ENCODE peak calls at places on chromosomes 16 and 17, in seven cellular contexts. P is colonic mucosa; N is effector memory CD4-positive, alpha-beta T cell; A is heart right ventricle; F is ovary; Y is uterus; J is stomach. M is an unnamed sample.
A peak's percentile ranks its signal among the peaks of the same experiment; 100 is the strongest.

GRCh38 chr17:42518046-42518754 is 17.8 kb upstream of the NAGLU start:
- DNase-seq in P (peak; percentile 87), N (no peak), A (peak; percentile 64), F (peak; percentile 83), Y (peak; percentile 91), J (peak; percentile 79), M (no peak)

GRCh38 chr16:66502020-66502913 is 47.7 kb downstream of the TK2 start:
- DNase-seq in P (no peak), N (no peak), A (peak; percentile 53), F (peak; percentile 91), Y (peak; percentile 82), J (peak; percentile 28), M (peak; percentile 39)

GRCh38 chr17:4604111-4604644 is 19.8 kb downstream of the SMTNL2 start:
- DNase-seq in P (no peak), N (no peak), A (peak; percentile 84), F (peak; percentile 94), Y (peak; percentile 60), J (peak; percentile 65), M (no peak)

GRCh38 chr16:57373117-57373947 is 1.0 kb downstream of the CX3CL1 start:
- DNase-seq in P (no peak), N (no peak), A (no peak), F (no peak), Y (no peak), J (no peak), M (no peak)

GRCh38 chr17:38591759-38592241 is 14.0 kb downstream of the SRCIN1 start:
- DNase-seq in P (no peak), N (no peak), A (no peak), F (no peak), Y (no peak), J (no peak), M (no peak)

GRCh38 chr16:52597772-52598483 is 51.0 kb upstream of the TOX3 start:
- DNase-seq in P (no peak), N (no peak), A (no peak), F (no peak), Y (no peak), J (peak; percentile 56), M (peak; percentile 25)

GRCh38 chr16:89185062-89185751 is 13.7 kb downstream of the CDH15 start:
- DNase-seq in P (peak; percentile 12), N (no peak), A (peak; percentile 8), F (no peak), Y (no peak), J (no peak), M (no peak)

GRCh38 chr17:75876938-75877751 is 1.2 kb downstream of the TRIM47 start:
- DNase-seq in P (peak; percentile 90), N (no peak), A (peak; percentile 96), F (peak; percentile 96), Y (peak; percentile 98), J (peak; percentile 88), M (no peak)

GRCh38 chr17:40727447-40728231 is 24.1 kb upstream of the KRT24 start:
- DNase-seq in P (no peak), N (no peak), A (no peak), F (no peak), Y (no peak), J (no peak), M (no peak)

GRCh38 chr16:30626230-30626629 is 16.0 kb upstream of the ZNF689 start:
- DNase-seq in P (no peak), N (no peak), A (no peak), F (no peak), Y (no peak), J (no peak), M (no peak)

GRCh38 chr17:7237761-7238417 is 1.4 kb downstream of the PHF23 start:
- DNase-seq in P (peak; percentile 95), N (peak; percentile 75), A (peak; percentile 83), F (peak; percentile 90), Y (peak; percentile 85), J (peak; percentile 85), M (peak; percentile 90)

GRCh38 chr17:74738051-74738996 is 1.3 kb downstream of the RAB37 start:
- DNase-seq in P (peak; percentile 77), N (peak; percentile 60), A (peak; percentile 49), F (no peak), Y (no peak), J (peak; percentile 65), M (no peak)
- H3K4me3 ChIP-seq in P (peak overlapping the region; percentile 35), N (peak overlapping the region; percentile 74), A (no peak overlapping the region), F (no peak overlapping the region), Y (no peak overlapping the region), J (peak overlapping the region; percentile 34), M (no peak overlapping the region)

DNA sequence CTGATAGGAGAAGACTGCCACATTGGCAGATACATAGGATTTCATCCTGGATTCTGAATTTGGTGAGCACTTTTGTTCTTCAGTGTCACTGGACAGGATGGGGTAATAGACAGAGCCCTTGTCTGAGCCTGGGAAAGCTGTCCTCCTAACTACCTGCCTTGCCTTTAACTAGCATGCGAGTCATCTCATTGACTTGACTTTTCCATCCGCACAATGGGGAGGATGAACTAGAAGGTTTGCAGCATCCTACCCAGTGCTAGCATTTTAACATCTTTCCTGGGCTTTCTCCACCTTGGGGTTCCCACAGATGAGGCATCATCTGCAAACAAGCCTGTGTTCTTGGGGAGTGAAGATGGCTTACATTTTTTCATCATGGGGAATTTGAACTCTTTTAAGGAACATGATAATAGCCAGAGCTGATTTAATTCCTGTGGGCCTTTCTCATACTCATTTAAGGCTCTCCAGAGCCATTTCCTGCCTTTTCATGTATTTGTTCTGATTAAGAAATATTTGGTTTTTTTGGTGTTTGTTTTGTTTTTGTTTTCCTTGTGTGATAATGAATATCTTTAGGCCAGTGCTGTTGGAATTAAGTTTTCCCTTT is 139.5 kb downstream of the MSI2 start:
- DNase-seq in P (no peak), N (no peak), A (no peak), F (no peak), Y (no peak), J (no peak), M (no peak)
- H3K4me1 ChIP-seq in P (no peaks in the 10 kb centered on the region), N (no peaks in the 10 kb centered on the region), A (no peaks in the 10 kb centered on the region), F (peaks cover 12% of the 10 kb centered on the region), Y (no peaks in the 10 kb centered on the region), J (peaks cover 9% of the 10 kb centered on the region), M (no peaks in the 10 kb centered on the region)

DNA sequence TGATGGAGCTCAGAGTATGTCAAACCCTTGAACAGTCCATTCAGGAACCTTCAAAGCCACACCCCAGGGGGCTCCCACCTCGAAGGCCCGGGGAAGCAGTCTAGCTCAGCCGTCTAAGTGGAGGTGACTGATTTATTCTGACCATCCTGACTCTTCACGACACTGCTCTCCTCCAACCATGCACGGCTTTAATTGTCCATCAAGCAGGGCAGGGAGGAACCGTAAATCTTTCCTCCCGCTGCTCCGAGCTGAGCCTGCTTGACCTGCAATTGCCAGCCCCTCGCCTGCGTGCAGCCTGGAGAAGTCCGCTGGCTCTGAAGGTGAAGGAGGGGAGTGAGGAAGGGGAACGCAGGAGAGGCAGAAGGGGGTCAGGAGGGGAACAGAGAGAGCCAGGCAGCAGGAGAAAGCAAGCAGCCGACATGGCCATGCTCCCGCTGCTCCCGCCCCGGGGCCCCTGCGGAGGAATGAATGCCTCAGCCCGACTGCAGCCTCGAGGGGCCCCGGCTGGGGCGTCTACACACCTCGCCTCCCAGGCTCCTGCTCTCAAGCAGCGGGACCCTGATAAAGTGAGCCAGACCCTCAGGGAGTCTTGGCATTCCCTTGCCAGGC is 10.1 kb downstream of the RBFOX3 start:
- DNase-seq in P (no peak), N (no peak), A (no peak), F (no peak), Y (no peak), J (no peak), M (no peak)
- H3K27me3 ChIP-seq in P (peaks cover 10% of the 10 kb centered on the region), N (peaks cover 6% of the 10 kb centered on the region), A (peaks cover 83% of the 10 kb centered on the region), F (no peaks in the 10 kb centered on the region), Y (no peaks in the 10 kb centered on the region), J (peaks cover 55% of the 10 kb centered on the region), M (peaks cover 65% of the 10 kb centered on the region)

GRCh38 chr17:79814966-79815835 is 18.3 kb upstream of the CBX8 start:
- DNase-seq in P (peak; percentile 71), N (no peak), A (peak; percentile 48), F (no peak), Y (no peak), J (peak; percentile 88), M (no peak)
- H3K4me3 ChIP-seq in P (peak overlapping the region; percentile 19), N (no peak overlapping the region), A (no peak overlapping the region), F (no peak overlapping the region), Y (no peak overlapping the region), J (peak overlapping the region; percentile 33), M (no peak overlapping the region)

DNA sequence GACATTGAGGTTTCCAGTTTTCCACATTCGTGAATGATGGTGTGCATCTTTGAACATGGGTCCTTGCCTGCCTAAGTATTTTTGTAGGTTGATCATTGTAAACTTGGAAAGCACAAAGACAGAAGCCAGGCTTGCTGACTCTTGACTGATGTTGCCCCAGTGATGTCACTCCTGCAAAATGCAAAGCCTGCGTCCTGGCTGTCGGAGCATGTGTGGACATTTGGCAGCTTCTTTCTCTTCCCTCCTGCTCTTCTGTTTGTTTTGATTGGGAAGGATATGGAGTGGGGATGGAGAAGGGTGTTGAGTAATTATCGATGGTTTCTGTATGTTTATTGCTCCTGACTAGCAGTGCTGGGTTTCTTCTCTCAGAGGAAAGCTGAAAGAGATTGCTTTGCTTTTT is 3.2 kb downstream of the NDE1 start:
- DNase-seq in P (no peak), N (no peak), A (no peak), F (no peak), Y (no peak), J (no peak), M (no peak)
- H3K4me1 ChIP-seq in P (peaks cover 4% of the 10 kb centered on the region), N (peaks cover 14% of the 10 kb centered on the region), A (no peaks in the 10 kb centered on the region), F (peaks cover 4% of the 10 kb centered on the region), Y (peaks cover 4% of the 10 kb centered on the region), J (peaks cover 45% of the 10 kb centered on the region), M (peaks cover 21% of the 10 kb centered on the region)

M was measured in HAP-1.